ENCODE peak calls at places on chromosomes 11 and 22, in nine cellular contexts. R is HCT116, X is neural progenitor cell, Y is progenitor cell of endocrine pancreas, J is choroid plexus epithelial cell, I is cardiac muscle cell, O is pancreas, S is psoas muscle, W is cardiac fibroblast. L is an unnamed sample.

GRCh38 chr22:27801616-27802388 is at the start of gene MN1:
- DNase-seq in R (no peak), X (peak), Y (peak), J (peak), I (peak), O (peak), S (peak), W (peak), L (peak)

GRCh38 chr11:35267504-35267903 is 128.5 kb downstream of the CD44 start:
- DNase-seq in R (no peak), X (no peak), Y (no peak), J (peak), I (no peak), O (no peak), S (no peak), W (peak), L (no peak)

GRCh38 chr11:539971-540481 is 2.7 kb downstream of the LRRC56 start:
- DNase-seq in R (no peak), X (no peak), Y (no peak), J (no peak), I (no peak), O (peak), S (peak), W (no peak), L (no peak)

GRCh38 chr11:17607083-17607429 is 60.0 kb downstream of the OTOG start:
- DNase-seq in R (no peak), X (no peak), Y (no peak), J (no peak), I (no peak), O (no peak), S (no peak), W (no peak), L (no peak)

GRCh38 chr22:47232753-47233152 is 470.3 kb downstream of the TBC1D22A start:
- DNase-seq in R (no peak), X (no peak), Y (no peak), J (no peak), I (no peak), O (no peak), S (no peak), W (no peak), L (no peak)

GRCh38 chr11:4203603-4204360 is 109.2 kb downstream of the RRM1 start:
- DNase-seq in R (no peak), X (peak), Y (no peak), J (no peak), I (peak), O (no peak), S (no peak), W (no peak), L (no peak)

GRCh38 chr11:120134106-120134930 is 3.6 kb downstream of the TRIM29 start:
- DNase-seq in R (no peak), X (no peak), Y (no peak), J (no peak), I (no peak), O (no peak), S (no peak), W (no peak), L (no peak)

GRCh38 chr11:65609236-65609635 is 4.8 kb downstream of the MAP3K11 start:
- DNase-seq in R (no peak), X (no peak), Y (no peak), J (no peak), I (no peak), O (no peak), S (no peak), W (no peak), L (no peak)

GRCh38 chr22:19582033-19582693 is 58.0 kb upstream of the CLDN5 start:
- DNase-seq in R (no peak), X (no peak), Y (no peak), J (no peak), I (no peak), O (no peak), S (no peak), W (no peak), L (no peak)

GRCh38 chr22:19634206-19634536 is 80.1 kb upstream of the SEPTIN5 start:
- DNase-seq in R (no peak), X (no peak), Y (no peak), J (no peak), I (no peak), O (no peak), S (no peak), W (no peak), L (no peak)

GRCh38 chr11:65064847-65065240 is 6.5 kb upstream of the NAALADL1 start:
- DNase-seq in R (no peak), X (no peak), Y (no peak), J (no peak), I (no peak), O (no peak), S (no peak), W (no peak), L (no peak)

GRCh38 chr11:9344046-9344680 is 29.8 kb upstream of the TMEM41B start:
- DNase-seq in R (no peak), X (peak), Y (no peak), J (no peak), I (peak), O (no peak), S (no peak), W (no peak), L (no peak)

GRCh38 chr11:57410287-57410686 is 16.6 kb downstream of the SLC43A3 start:
- DNase-seq in R (no peak), X (no peak), Y (no peak), J (peak), I (no peak), O (no peak), S (no peak), W (peak), L (peak)

GRCh38 chr22:23750374-23750743 is 553 bp downstream of the ZNF70 start:
- DNase-seq in R (no peak), X (no peak), Y (no peak), J (no peak), I (no peak), O (no peak), S (no peak), W (no peak), L (no peak)

GRCh38 chr11:43580735-43581369 is 99.7 kb upstream of the HSD17B12 start:
- DNase-seq in R (no peak), X (peak), Y (no peak), J (no peak), I (peak), O (peak), S (no peak), W (no peak), L (no peak)

GRCh38 chr11:44176541-44177213 is 81.2 kb downstream of the EXT2 start:
- DNase-seq in R (no peak), X (no peak), Y (no peak), J (no peak), I (no peak), O (no peak), S (no peak), W (no peak), L (no peak)

GRCh38 chr11:69825037-69825834 is 6.0 kb upstream of the FGF3 start:
- DNase-seq in R (peak), X (no peak), Y (no peak), J (no peak), I (no peak), O (no peak), S (peak), W (no peak), L (peak)

GRCh38 chr11:65444314-65445051 is 21.9 kb downstream of the NEAT1 start:
- DNase-seq in R (no peak), X (no peak), Y (no peak), J (peak), I (no peak), O (no peak), S (peak), W (peak), L (peak)

GRCh38 chr11:17986007-17986710 is 26.7 kb downstream of the SERGEF start:
- DNase-seq in R (peak), X (no peak), Y (no peak), J (peak), I (no peak), O (no peak), S (peak), W (peak), L (peak)

GRCh38 chr11:132357811-132358572 is 987.6 kb downstream of the NTM start:
- DNase-seq in R (no peak), X (no peak), Y (no peak), J (no peak), I (no peak), O (no peak), S (no peak), W (no peak), L (no peak)

GRCh38 chr11:20055312-20055711 is 105.0 kb downstream of the DBX1 start:
- DNase-seq in R (no peak), X (no peak), Y (no peak), J (no peak), I (no peak), O (no peak), S (no peak), W (no peak), L (peak)

GRCh38 chr11:43269229-43269928 is 42.4 kb upstream of the API5 start:
- DNase-seq in R (no peak), X (peak), Y (no peak), J (no peak), I (no peak), O (no peak), S (peak), W (no peak), L (no peak)

GRCh38 chr11:118689503-118689851 is 10.0 kb upstream of the TREH start:
- DNase-seq in R (no peak), X (no peak), Y (no peak), J (no peak), I (no peak), O (no peak), S (no peak), W (no peak), L (no peak)

GRCh38 chr11:118247041-118247440 is 5.1 kb downstream of the MPZL3 start:
- DNase-seq in R (no peak), X (no peak), Y (no peak), J (no peak), I (no peak), O (no peak), S (no peak), W (peak), L (peak)

GRCh38 chr22:17213976-17214375 is 5.3 kb downstream of the ADA2 start:
- DNase-seq in R (peak), X (peak), Y (no peak), J (peak), I (peak), O (peak), S (peak), W (peak), L (no peak)
- TF ChIP-seq CTCF in R (peak), X (peak), Y (peak), J (peak), I (peak), O (peak), S (peak), W (peak), L (no peak)

GRCh38 chr11:10683429-10683828 is 10.1 kb downstream of the IRAG1 start:
- DNase-seq in R (no peak), X (no peak), Y (no peak), J (no peak), I (no peak), O (no peak), S (no peak), W (no peak), L (no peak)

GRCh38 chr11:10692716-10693115 is 839 bp downstream of the IRAG1 start:
- DNase-seq in R (no peak), X (no peak), Y (no peak), J (no peak), I (no peak), O (no peak), S (no peak), W (no peak), L (no peak)

GRCh38 chr11:10693509-10694071 is at the start of gene IRAG1:
- DNase-seq in R (no peak), X (peak), Y (no peak), J (peak), I (peak), O (peak), S (peak), W (peak), L (no peak)

DNA sequence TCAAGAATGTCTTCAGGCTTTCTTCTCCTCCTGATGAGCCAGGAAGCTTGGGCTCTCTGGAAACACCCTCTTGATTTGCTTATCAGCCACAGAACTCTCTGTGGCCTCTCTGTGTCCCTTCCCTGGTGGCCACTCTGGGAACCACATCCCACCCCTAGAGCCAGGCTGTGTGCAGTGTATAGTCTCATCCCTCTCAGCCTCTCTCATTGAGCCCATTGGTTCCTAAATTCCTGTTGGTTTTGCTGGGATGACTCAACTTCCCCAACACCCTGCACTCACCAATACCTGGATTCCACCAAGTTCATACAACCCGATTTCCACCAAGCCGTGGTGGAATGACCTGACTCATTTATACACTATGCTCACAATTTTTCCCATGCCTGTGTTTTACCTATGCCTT is 5.2 kb downstream of the IRAG1 start:
- DNase-seq in R (peak), X (no peak), Y (no peak), J (no peak), I (no peak), O (no peak), S (no peak), W (peak), L (peak)
- TF ChIP-seq CTCF in R (peak), X (peak), Y (peak), J (peak), I (peak), O (no peak), S (no peak), W (peak), L (peak)

DNA sequence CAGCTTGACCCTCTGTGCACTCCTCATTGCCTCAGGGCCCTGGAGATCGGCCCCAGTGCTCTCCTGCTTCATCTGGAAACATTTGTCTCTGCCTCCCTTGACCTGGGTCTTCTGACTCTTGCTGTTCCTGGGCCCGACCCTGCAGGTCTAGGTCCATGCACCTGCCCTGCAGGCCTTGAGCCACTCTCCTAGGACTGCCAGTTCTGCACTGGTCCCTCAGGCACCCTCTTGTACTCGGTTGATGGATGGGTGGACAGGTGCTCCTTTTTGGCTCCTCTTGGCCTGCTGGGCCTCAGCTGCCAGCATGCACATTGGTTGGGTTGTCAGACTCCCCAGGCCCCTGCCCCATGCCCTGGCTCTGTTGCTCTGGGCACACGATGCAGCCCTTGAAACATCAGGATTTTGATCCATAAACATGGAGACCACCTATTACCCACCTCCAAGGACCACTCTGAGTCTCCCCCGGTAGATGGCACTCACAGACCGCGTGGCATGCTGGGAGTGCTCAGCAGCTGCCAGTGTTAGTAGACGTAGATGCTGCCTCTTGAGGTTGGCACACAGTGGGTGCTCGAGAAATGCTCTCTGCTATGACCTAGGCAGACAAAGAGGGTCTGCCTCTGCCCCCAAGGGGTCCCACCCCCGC is 20.2 kb upstream of the ACR start:
- DNase-seq in R (no peak), X (no peak), Y (no peak), J (no peak), I (no peak), O (peak), S (no peak), W (no peak), L (no peak)
- TF ChIP-seq CTCF in R (no peak), X (no peak), Y (no peak), J (no peak), I (no peak), O (no peak), S (peak), W (no peak), L (no peak)

GRCh38 chr11:128905345-128906184 is 14.4 kb downstream of the KCNJ5 start:
- DNase-seq in R (peak), X (peak), Y (peak), J (peak), I (peak), O (peak), S (no peak), W (peak), L (peak)
- TF ChIP-seq CTCF in R (peak), X (peak), Y (peak), J (peak), I (peak), O (peak), S (no peak), W (peak), L (peak)

GRCh38 chr11:81211050-81211449 is 1522.6 kb downstream of the FAM181B start:
- DNase-seq in R (no peak), X (no peak), Y (no peak), J (peak), I (no peak), O (no peak), S (no peak), W (no peak), L (no peak)
- TF ChIP-seq CTCF in R (no peak), X (no peak), Y (no peak), J (no peak), I (no peak), O (no peak), S (no peak), W (no peak), L (no peak)

GRCh38 chr22:49436056-49436455 is 391.6 kb downstream of the BRD1 start:
- DNase-seq in R (no peak), X (no peak), Y (no peak), J (no peak), I (no peak), O (no peak), S (no peak), W (no peak), L (no peak)

GRCh38 chr22:49435596-49435995 is 392.1 kb downstream of the BRD1 start:
- DNase-seq in R (no peak), X (no peak), Y (no peak), J (no peak), I (no peak), O (no peak), S (no peak), W (no peak), L (no peak)

GRCh38 chr22:49432211-49432905 is 395.3 kb downstream of the BRD1 start:
- DNase-seq in R (no peak), X (no peak), Y (no peak), J (no peak), I (no peak), O (no peak), S (no peak), W (no peak), L (no peak)

GRCh38 chr22:49433044-49433443 is 394.6 kb downstream of the BRD1 start:
- DNase-seq in R (no peak), X (no peak), Y (no peak), J (no peak), I (no peak), O (no peak), S (no peak), W (no peak), L (no peak)

GRCh38 chr22:49433717-49434611 is 393.7 kb downstream of the BRD1 start:
- DNase-seq in R (no peak), X (peak), Y (no peak), J (no peak), I (no peak), O (no peak), S (no peak), W (no peak), L (no peak)
- TF ChIP-seq CTCF in R (peak), X (peak), Y (peak), J (no peak), I (no peak), O (no peak), S (no peak), W (no peak), L (no peak)

GRCh38 chr11:77441409-77441808 is 32.5 kb downstream of the PAK1 start:
- DNase-seq in R (no peak), X (no peak), Y (no peak), J (no peak), I (no peak), O (no peak), S (no peak), W (no peak), L (no peak)
- TF ChIP-seq CTCF in R (no peak), X (no peak), Y (no peak), J (no peak), I (no peak), O (no peak), S (no peak), W (no peak), L (no peak)

GRCh38 chr22:36369004-36369921 is 18.5 kb downstream of the MYH9 start:
- DNase-seq in R (no peak), X (no peak), Y (no peak), J (no peak), I (no peak), O (no peak), S (no peak), W (peak), L (no peak)

GRCh38 chr22:36367066-36367465 is 20.7 kb downstream of the MYH9 start:
- DNase-seq in R (no peak), X (no peak), Y (no peak), J (no peak), I (no peak), O (no peak), S (no peak), W (peak), L (no peak)

GRCh38 chr22:36369922-36370781 is 17.6 kb downstream of the MYH9 start:
- DNase-seq in R (no peak), X (peak), Y (no peak), J (peak), I (peak), O (no peak), S (no peak), W (peak), L (peak)

GRCh38 chr22:36367479-36367878 is 20.3 kb downstream of the MYH9 start:
- DNase-seq in R (no peak), X (no peak), Y (no peak), J (no peak), I (no peak), O (no peak), S (no peak), W (peak), L (no peak)

DNA sequence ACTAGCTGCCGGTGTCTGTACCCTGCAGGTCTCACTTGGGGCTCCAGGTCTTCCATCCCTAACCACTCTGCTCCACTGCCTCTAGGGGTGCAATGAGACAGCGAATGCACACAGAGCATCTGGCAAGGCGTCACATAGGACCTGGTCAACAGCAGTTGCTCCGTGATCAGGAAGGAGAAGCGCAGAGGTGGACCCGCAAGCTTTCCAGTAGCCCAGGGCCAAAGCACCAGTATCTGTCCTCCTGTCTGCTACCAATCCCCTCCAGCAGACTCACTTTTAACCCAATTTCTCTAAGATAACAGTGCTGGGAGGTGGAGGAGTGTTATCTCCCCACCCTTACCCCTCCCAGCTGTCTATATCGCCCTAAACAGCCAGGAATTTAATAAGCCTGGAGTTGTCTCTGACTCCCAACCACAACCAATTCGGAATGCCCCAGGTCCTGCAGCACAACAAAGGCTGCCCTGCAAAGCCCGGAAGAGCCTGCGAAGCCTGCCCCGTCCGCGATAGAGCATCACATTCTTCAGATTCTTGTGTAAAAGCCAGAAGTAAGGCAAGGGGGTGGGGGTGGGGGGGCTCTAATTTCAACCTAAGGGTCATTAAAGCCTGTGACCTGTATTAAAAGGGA is 19.3 kb downstream of the MYH9 start:
- DNase-seq in R (no peak), X (peak), Y (no peak), J (peak), I (peak), O (no peak), S (no peak), W (peak), L (peak)
- TF ChIP-seq CTCF in R (peak), X (no peak), Y (no peak), J (peak), I (peak), O (no peak), S (no peak), W (no peak), L (no peak)

GRCh38 chr11:61777234-61778090 is 14.9 kb downstream of the TMEM258 start:
- DNase-seq in R (no peak), X (no peak), Y (no peak), J (no peak), I (no peak), O (peak), S (peak), W (no peak), L (no peak)
- TF ChIP-seq CTCF in R (no peak), X (no peak), Y (no peak), J (no peak), I (no peak), O (no peak), S (no peak), W (no peak), L (no peak)

GRCh38 chr11:86408845-86409244 is 34.2 kb downstream of the CCDC81 start:
- DNase-seq in R (no peak), X (no peak), Y (no peak), J (peak), I (no peak), O (no peak), S (no peak), W (peak), L (peak)
- TF ChIP-seq CTCF in R (peak), X (peak), Y (peak), J (peak), I (peak), O (no peak), S (no peak), W (peak), L (peak)

L was measured in epithelial cell of esophagus.